ENCODE peak calls at places on chromosome 21, in six cellular contexts. M is CD8-positive, alpha-beta T cell; Q is body of pancreas; T is right cardiac atrium; P is aorta; O is upper lobe of left lung. S is an unnamed sample.
A peak's percentile ranks its signal among the peaks of the same experiment; 100 is the strongest.

GRCh38 chr21:39066829-39067785 is 116.1 kb downstream of the PSMG1 start:
- ATAC-seq in M (no peak), Q (no peak), T (peak; percentile 91), P (peak; percentile 86), O (peak; percentile 11), S (no peak)

GRCh38 chr21:32597205-32597604 is 11.9 kb upstream of the TCP10L start:
- ATAC-seq in M (no peak), Q (no peak), T (no peak), P (no peak), O (no peak), S (no peak)

GRCh38 chr21:33418686-33419085 is 15.5 kb downstream of the IFNGR2 start:
- ATAC-seq in M (no peak), Q (no peak), T (peak; percentile 54), P (peak; percentile 81), O (no peak), S (peak; percentile 69)

GRCh38 chr21:34819357-34819999 is 150.7 kb downstream of the CLIC6 start:
- ATAC-seq in M (no peak), Q (no peak), T (no peak), P (no peak), O (no peak), S (no peak)

GRCh38 chr21:19640964-19641363 is 1237.4 kb upstream of the TMPRSS15 start:
- ATAC-seq in M (no peak), Q (peak; percentile 68), T (no peak), P (no peak), O (no peak), S (no peak)

GRCh38 chr21:33655591-33656221 is 13.4 kb downstream of the ITSN1 start:
- ATAC-seq in M (no peak), Q (peak; percentile 80), T (peak; percentile 70), P (no peak), O (peak; percentile 91), S (no peak)

GRCh38 chr21:32523463-32523862 is 61.9 kb downstream of the TCP10L start:
- ATAC-seq in M (no peak), Q (no peak), T (peak; percentile 44), P (no peak), O (no peak), S (no peak)

GRCh38 chr21:36384885-36385232 is 333 bp upstream of the CHAF1B start:
- ATAC-seq in M (no peak), Q (no peak), T (no peak), P (no peak), O (no peak), S (no peak)

GRCh38 chr21:36554411-36555157 is 74.7 kb upstream of the CLDN14 start:
- ATAC-seq in M (no peak), Q (no peak), T (no peak), P (no peak), O (no peak), S (no peak)

GRCh38 chr21:35023396-35024070 is 25.6 kb downstream of the RUNX1 start:
- ATAC-seq in M (no peak), Q (no peak), T (no peak), P (no peak), O (no peak), S (no peak)

GRCh38 chr21:26140185-26140584 is 30.4 kb downstream of the APP start:
- ATAC-seq in M (no peak), Q (peak; percentile 33), T (peak; percentile 97), P (peak; percentile 78), O (peak; percentile 82), S (peak; percentile 85)

GRCh38 chr21:33815153-33815707 is 100.4 kb downstream of the ATP5PO start:
- ATAC-seq in M (no peak), Q (no peak), T (no peak), P (no peak), O (no peak), S (no peak)

GRCh38 chr21:39390212-39390765 is 41.4 kb upstream of the HMGN1 start:
- ATAC-seq in M (no peak), Q (no peak), T (no peak), P (no peak), O (no peak), S (no peak)

GRCh38 chr21:25977068-25977611 is 193.4 kb downstream of the APP start:
- ATAC-seq in M (no peak), Q (no peak), T (no peak), P (no peak), O (no peak), S (no peak)

GRCh38 chr21:42939581-42940413 is 14.4 kb upstream of the ERVH48-1 start:
- ATAC-seq in M (no peak), Q (peak; percentile 98), T (peak; percentile 96), P (peak; percentile 95), O (peak; percentile 75), S (peak; percentile 100)

GRCh38 chr21:36288651-36289243 is 31.2 kb upstream of the MORC3 start:
- ATAC-seq in M (peak; percentile 81), Q (no peak), T (no peak), P (no peak), O (no peak), S (no peak)

GRCh38 chr21:36743008-36743407 is 44.1 kb downstream of the SIM2 start:
- ATAC-seq in M (no peak), Q (no peak), T (no peak), P (no peak), O (no peak), S (no peak)

GRCh38 chr21:46667191-46667734 is 31.8 kb downstream of the PRMT2 start:
- ATAC-seq in M (peak; percentile 38), Q (no peak), T (peak; percentile 15), P (no peak), O (no peak), S (no peak)

GRCh38 chr21:35427320-35428040 is 378.4 kb upstream of the RUNX1 start:
- ATAC-seq in M (no peak), Q (peak; percentile 21), T (peak; percentile 87), P (peak; percentile 61), O (no peak), S (peak; percentile 52)

GRCh38 chr21:25555492-25555891 is 51.8 kb downstream of the MRPL39 start:
- ATAC-seq in M (no peak), Q (no peak), T (no peak), P (no peak), O (no peak), S (no peak)

GRCh38 chr21:32252136-32252535 is 26.7 kb downstream of the MIS18A start:
- ATAC-seq in M (no peak), Q (no peak), T (no peak), P (no peak), O (no peak), S (no peak)

GRCh38 chr21:45018131-45019075 is 56.0 kb upstream of the ADARB1 start:
- ATAC-seq in M (no peak), Q (peak; percentile 26), T (peak; percentile 36), P (peak; percentile 43), O (no peak), S (peak; percentile 47)
- H3K4me3 ChIP-seq in M (peak overlapping the region; percentile 8), Q (no peak overlapping the region), T (peak overlapping the region; percentile 58), P (no peak overlapping the region), O (peak overlapping the region; percentile 36), S (peak overlapping the region; percentile 22)

DNA sequence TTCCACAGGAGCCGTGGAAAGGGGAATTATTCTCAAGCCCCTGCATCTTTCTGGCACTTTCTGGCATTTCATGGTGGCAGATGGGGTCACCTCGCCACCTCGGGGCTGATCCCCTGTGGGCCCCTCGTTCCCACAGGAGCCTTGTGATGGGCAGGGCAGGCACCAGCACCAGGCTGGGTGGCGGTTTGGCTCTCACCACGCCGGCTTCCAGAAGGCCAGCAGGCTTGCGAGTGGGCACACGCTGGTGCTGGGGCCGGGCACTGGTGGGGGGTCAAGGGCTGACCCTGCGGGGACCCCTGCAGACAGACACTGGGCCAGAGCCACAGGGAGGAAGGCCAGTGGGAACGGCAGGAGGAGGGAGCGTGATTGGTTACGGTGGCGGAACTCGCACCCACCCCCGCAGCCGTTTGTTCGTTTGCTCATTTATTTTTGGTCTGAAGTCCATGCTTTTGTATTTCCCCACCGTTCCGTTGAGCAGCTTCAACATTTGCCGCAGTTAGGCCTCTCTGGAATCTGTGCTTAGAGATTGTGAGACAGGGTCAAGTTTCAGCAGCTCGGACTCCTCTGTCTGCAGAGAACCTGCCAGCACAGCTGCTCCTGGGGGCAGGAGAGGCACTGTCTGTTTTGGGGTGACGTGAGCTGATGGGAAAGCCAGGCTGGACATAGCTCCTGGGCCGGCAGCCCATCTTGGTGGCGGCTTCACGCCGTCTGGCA is 5.3 kb downstream of the COL18A1 start:
- ATAC-seq in M (no peak), Q (no peak), T (peak; percentile 1), P (no peak), O (no peak), S (no peak)
- H3K27ac ChIP-seq in M (no peak overlapping the region), Q (peak overlapping the region; percentile 94), T (peak overlapping the region; percentile 93), P (no peak overlapping the region), O (no peak overlapping the region), S (peak overlapping the region; percentile 63)

GRCh38 chr21:27152996-27153395 is 186.1 kb upstream of the ADAMTS5 start:
- ATAC-seq in M (no peak), Q (no peak), T (no peak), P (no peak), O (no peak), S (no peak)
- H3K4me3 ChIP-seq in M (no peak overlapping the region), Q (no peak overlapping the region), T (no peak overlapping the region), P (no peak overlapping the region), O (no peak overlapping the region), S (no peak overlapping the region)

DNA sequence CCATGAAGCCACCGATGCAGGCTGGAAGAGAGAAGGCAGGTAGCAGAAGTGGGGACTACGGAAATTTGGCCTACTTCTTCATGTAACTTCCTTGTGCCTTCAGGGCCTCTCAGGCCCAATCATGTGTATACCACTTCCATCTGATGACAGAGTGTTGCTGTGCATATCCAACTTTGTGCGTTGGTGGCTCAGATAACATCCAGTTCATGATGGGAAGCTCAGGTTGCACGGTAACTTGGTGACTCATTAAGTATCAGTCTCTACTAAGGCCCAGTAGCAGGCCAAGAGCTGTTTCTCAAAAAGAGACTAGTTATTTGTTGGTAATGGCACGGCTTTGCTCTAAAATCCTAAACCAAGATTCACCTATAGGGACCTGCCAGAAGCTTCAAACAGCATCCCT is 117.6 kb downstream of the LTN1 start:
- ATAC-seq in M (no peak), Q (no peak), T (no peak), P (no peak), O (no peak), S (no peak)
- H3K27ac ChIP-seq in M (no peak overlapping the region), Q (no peak overlapping the region), T (no peak overlapping the region), P (no peak overlapping the region), O (no peak overlapping the region), S (no peak overlapping the region)

GRCh38 chr21:29342394-29342957 is 43.8 kb downstream of the BACH1 start:
- ATAC-seq in M (no peak), Q (peak; percentile 68), T (peak; percentile 96), P (peak; percentile 79), O (no peak), S (peak; percentile 89)
- H3K4me3 ChIP-seq in M (no peak overlapping the region), Q (no peak overlapping the region), T (no peak overlapping the region), P (no peak overlapping the region), O (no peak overlapping the region), S (peak overlapping the region; percentile 14)

GRCh38 chr21:30579351-30579750 is 10.8 kb downstream of the KRTAP22-2 start:
- ATAC-seq in M (no peak), Q (no peak), T (no peak), P (no peak), O (no peak), S (no peak)

GRCh38 chr21:30582850-30583249 is 7.3 kb downstream of the KRTAP22-2 start:
- ATAC-seq in M (no peak), Q (no peak), T (no peak), P (no peak), O (no peak), S (no peak)

GRCh38 chr21:30577766-30578165 is 12.4 kb downstream of the KRTAP22-2 start:
- ATAC-seq in M (no peak), Q (no peak), T (no peak), P (no peak), O (no peak), S (no peak)

GRCh38 chr21:30580132-30580531 is 10.1 kb downstream of the KRTAP22-2 start:
- ATAC-seq in M (no peak), Q (no peak), T (no peak), P (no peak), O (no peak), S (no peak)
- H3K27ac ChIP-seq in M (no peak overlapping the region), Q (no peak overlapping the region), T (no peak overlapping the region), P (no peak overlapping the region), O (no peak overlapping the region), S (no peak overlapping the region)

S was measured in gastroesophageal sphincter.